ENCODE peak calls at places on chromosomes 11 and 22, in seven cellular contexts. One of them, this sample, is unnamed.

GRCh38 chr11:126007263-126007662 is 55.4 kb downstream of the CDON start:
- DNase-seq in activated naive CD4-positive, alpha-beta T cell treated with anti-CD3 and anti-CD28 coated beads, Interleukin-2, amount 10 ng/mL, durations not matched to agents 7 days and 5 days: no peak
- DNase-seq in activated CD4-positive, alpha-beta T cell treated with anti-CD3 and anti-CD28 coated beads, Interleukin-2, amount 50 U/mL, for 4 hours: no peak
- DNase-seq in A172: peak
- DNase-seq in left lung: no peak
- DNase-seq in HAP-1: no peak
- DNase-seq in psoas muscle: no peak
- DNase-seq in this sample: no peak

GRCh38 chr11:122322369-122322768 is 206.4 kb upstream of the BLID start:
- DNase-seq in A172: no peak
- DNase-seq in left lung: no peak
- DNase-seq in activated naive CD4-positive, alpha-beta T cell treated with anti-CD3 and anti-CD28 coated beads, Interleukin-2, amount 10 ng/mL, durations not matched to agents 7 days and 5 days: no peak
- DNase-seq in HAP-1: no peak
- DNase-seq in activated CD4-positive, alpha-beta T cell treated with anti-CD3 and anti-CD28 coated beads, Interleukin-2, amount 50 U/mL, for 4 hours: no peak
- DNase-seq in psoas muscle: no peak
- DNase-seq in this sample: no peak

GRCh38 chr22:36922097-36922608 is 8.7 kb downstream of the CSF2RB start:
- DNase-seq in activated CD4-positive, alpha-beta T cell treated with anti-CD3 and anti-CD28 coated beads, Interleukin-2, amount 50 U/mL, for 4 hours: no peak
- DNase-seq in activated naive CD4-positive, alpha-beta T cell treated with anti-CD3 and anti-CD28 coated beads, Interleukin-2, amount 10 ng/mL, durations not matched to agents 7 days and 5 days: no peak
- DNase-seq in left lung: no peak
- DNase-seq in psoas muscle: no peak
- DNase-seq in A172: no peak
- DNase-seq in HAP-1: no peak
- DNase-seq in this sample: no peak

GRCh38 chr22:23237201-23237798 is 57.0 kb downstream of the BCR start:
- DNase-seq in left lung: no peak
- DNase-seq in HAP-1: no peak
- DNase-seq in activated naive CD4-positive, alpha-beta T cell treated with anti-CD3 and anti-CD28 coated beads, Interleukin-2, amount 10 ng/mL, durations not matched to agents 7 days and 5 days: no peak
- DNase-seq in activated CD4-positive, alpha-beta T cell treated with anti-CD3 and anti-CD28 coated beads, Interleukin-2, amount 50 U/mL, for 4 hours: no peak
- DNase-seq in A172: peak
- DNase-seq in psoas muscle: peak
- DNase-seq in this sample: no peak

GRCh38 chr11:8323161-8323935 is 59.7 kb upstream of the LMO1 start:
- DNase-seq in HAP-1: no peak
- DNase-seq in activated CD4-positive, alpha-beta T cell treated with anti-CD3 and anti-CD28 coated beads, Interleukin-2, amount 50 U/mL, for 4 hours: no peak
- DNase-seq in psoas muscle: no peak
- DNase-seq in A172: no peak
- DNase-seq in left lung: no peak
- DNase-seq in activated naive CD4-positive, alpha-beta T cell treated with anti-CD3 and anti-CD28 coated beads, Interleukin-2, amount 10 ng/mL, durations not matched to agents 7 days and 5 days: no peak
- DNase-seq in this sample: no peak

GRCh38 chr22:23913306-23913660 is 19.1 kb downstream of the MIF start:
- DNase-seq in activated CD4-positive, alpha-beta T cell treated with anti-CD3 and anti-CD28 coated beads, Interleukin-2, amount 50 U/mL, for 4 hours: no peak
- DNase-seq in activated naive CD4-positive, alpha-beta T cell treated with anti-CD3 and anti-CD28 coated beads, Interleukin-2, amount 10 ng/mL, durations not matched to agents 7 days and 5 days: no peak
- DNase-seq in A172: no peak
- DNase-seq in HAP-1: no peak
- DNase-seq in psoas muscle: no peak
- DNase-seq in left lung: no peak
- DNase-seq in this sample: no peak

GRCh38 chr11:37264783-37265182 is 666.7 kb upstream of the RAG2 start:
- DNase-seq in activated CD4-positive, alpha-beta T cell treated with anti-CD3 and anti-CD28 coated beads, Interleukin-2, amount 50 U/mL, for 4 hours: no peak
- DNase-seq in left lung: no peak
- DNase-seq in activated naive CD4-positive, alpha-beta T cell treated with anti-CD3 and anti-CD28 coated beads, Interleukin-2, amount 10 ng/mL, durations not matched to agents 7 days and 5 days: no peak
- DNase-seq in A172: no peak
- DNase-seq in HAP-1: no peak
- DNase-seq in psoas muscle: no peak
- DNase-seq in this sample: no peak

GRCh38 chr11:8263769-8264410 is at the start of gene LMO1:
- DNase-seq in left lung: peak
- DNase-seq in activated naive CD4-positive, alpha-beta T cell treated with anti-CD3 and anti-CD28 coated beads, Interleukin-2, amount 10 ng/mL, durations not matched to agents 7 days and 5 days: peak
- DNase-seq in activated CD4-positive, alpha-beta T cell treated with anti-CD3 and anti-CD28 coated beads, Interleukin-2, amount 50 U/mL, for 4 hours: peak
- DNase-seq in A172: peak
- DNase-seq in psoas muscle: peak
- DNase-seq in HAP-1: peak
- DNase-seq in this sample: peak

GRCh38 chr11:128789497-128790080 is 77.5 kb downstream of the KCNJ1 start:
- DNase-seq in activated CD4-positive, alpha-beta T cell treated with anti-CD3 and anti-CD28 coated beads, Interleukin-2, amount 50 U/mL, for 4 hours: no peak
- DNase-seq in A172: no peak
- DNase-seq in psoas muscle: no peak
- DNase-seq in HAP-1: no peak
- DNase-seq in activated naive CD4-positive, alpha-beta T cell treated with anti-CD3 and anti-CD28 coated beads, Interleukin-2, amount 10 ng/mL, durations not matched to agents 7 days and 5 days: no peak
- DNase-seq in left lung: no peak
- DNase-seq in this sample: no peak

GRCh38 chr11:2417856-2418705 is 17.5 kb downstream of the TSSC4 start:
- DNase-seq in psoas muscle: peak
- DNase-seq in A172: no peak
- DNase-seq in HAP-1: no peak
- DNase-seq in activated naive CD4-positive, alpha-beta T cell treated with anti-CD3 and anti-CD28 coated beads, Interleukin-2, amount 10 ng/mL, durations not matched to agents 7 days and 5 days: no peak
- DNase-seq in left lung: no peak
- DNase-seq in activated CD4-positive, alpha-beta T cell treated with anti-CD3 and anti-CD28 coated beads, Interleukin-2, amount 50 U/mL, for 4 hours: no peak
- DNase-seq in this sample: no peak

GRCh38 chr11:118263694-118264567 is at the start of gene MPZL2:
- DNase-seq in activated naive CD4-positive, alpha-beta T cell treated with anti-CD3 and anti-CD28 coated beads, Interleukin-2, amount 10 ng/mL, durations not matched to agents 7 days and 5 days: peak
- DNase-seq in HAP-1: no peak
- DNase-seq in A172: no peak
- DNase-seq in activated CD4-positive, alpha-beta T cell treated with anti-CD3 and anti-CD28 coated beads, Interleukin-2, amount 50 U/mL, for 4 hours: no peak
- DNase-seq in psoas muscle: no peak
- DNase-seq in left lung: peak
- DNase-seq in this sample: no peak

GRCh38 chr11:73866095-73866579 is 10.5 kb downstream of the COA4 start:
- DNase-seq in activated CD4-positive, alpha-beta T cell treated with anti-CD3 and anti-CD28 coated beads, Interleukin-2, amount 50 U/mL, for 4 hours: no peak
- DNase-seq in activated naive CD4-positive, alpha-beta T cell treated with anti-CD3 and anti-CD28 coated beads, Interleukin-2, amount 10 ng/mL, durations not matched to agents 7 days and 5 days: no peak
- DNase-seq in left lung: no peak
- DNase-seq in HAP-1: no peak
- DNase-seq in A172: peak
- DNase-seq in psoas muscle: no peak
- DNase-seq in this sample: no peak

GRCh38 chr11:46489668-46490560 is 98.3 kb upstream of the CHRM4 start:
- DNase-seq in activated naive CD4-positive, alpha-beta T cell treated with anti-CD3 and anti-CD28 coated beads, Interleukin-2, amount 10 ng/mL, durations not matched to agents 7 days and 5 days: peak
- DNase-seq in activated CD4-positive, alpha-beta T cell treated with anti-CD3 and anti-CD28 coated beads, Interleukin-2, amount 50 U/mL, for 4 hours: peak
- DNase-seq in psoas muscle: no peak
- DNase-seq in left lung: no peak
- DNase-seq in A172: peak
- DNase-seq in HAP-1: no peak
- DNase-seq in this sample: no peak

GRCh38 chr22:39663751-39664150 is 93.2 kb downstream of the CACNA1I start:
- DNase-seq in activated naive CD4-positive, alpha-beta T cell treated with anti-CD3 and anti-CD28 coated beads, Interleukin-2, amount 10 ng/mL, durations not matched to agents 7 days and 5 days: no peak
- DNase-seq in left lung: no peak
- DNase-seq in HAP-1: no peak
- DNase-seq in A172: no peak
- DNase-seq in activated CD4-positive, alpha-beta T cell treated with anti-CD3 and anti-CD28 coated beads, Interleukin-2, amount 50 U/mL, for 4 hours: no peak
- DNase-seq in psoas muscle: no peak
- DNase-seq in this sample: no peak

GRCh38 chr11:74611369-74611861 is 19.0 kb downstream of the POLD3 start:
- DNase-seq in A172: peak
- DNase-seq in activated CD4-positive, alpha-beta T cell treated with anti-CD3 and anti-CD28 coated beads, Interleukin-2, amount 50 U/mL, for 4 hours: no peak
- DNase-seq in psoas muscle: no peak
- DNase-seq in activated naive CD4-positive, alpha-beta T cell treated with anti-CD3 and anti-CD28 coated beads, Interleukin-2, amount 10 ng/mL, durations not matched to agents 7 days and 5 days: no peak
- DNase-seq in HAP-1: no peak
- DNase-seq in left lung: no peak
- DNase-seq in this sample: no peak

GRCh38 chr11:7614656-7615055 is 58.6 kb downstream of the CYB5R2 start:
- DNase-seq in HAP-1: no peak
- DNase-seq in left lung: no peak
- DNase-seq in activated naive CD4-positive, alpha-beta T cell treated with anti-CD3 and anti-CD28 coated beads, Interleukin-2, amount 10 ng/mL, durations not matched to agents 7 days and 5 days: no peak
- DNase-seq in A172: no peak
- DNase-seq in psoas muscle: no peak
- DNase-seq in activated CD4-positive, alpha-beta T cell treated with anti-CD3 and anti-CD28 coated beads, Interleukin-2, amount 50 U/mL, for 4 hours: no peak
- DNase-seq in this sample: no peak